ENCODE peak calls at places on chromosomes 2 and 18, in four cellular contexts. X is breast epithelium, W is astrocyte of the spinal cord, K is activated B cell treated with CpG ODN at 0.5 μM for 24 hours. Q is an unnamed sample.

GRCh38 chr2:218074031-218074430 is 5.0 kb downstream of the RUFY4 start:
- DNase-seq in X (no peak), W (no peak), K (no peak), Q (no peak)

GRCh38 chr2:10864888-10865551 is 46.7 kb upstream of the KCNF1 start:
- DNase-seq in X (no peak), W (no peak), K (no peak), Q (no peak)

GRCh38 chr2:213723707-213724106 is 439.4 kb downstream of the SPAG16 start:
- DNase-seq in X (no peak), W (no peak), K (no peak), Q (no peak)

GRCh38 chr2:153476491-153477095 is 2.0 kb downstream of the RPRM start:
- DNase-seq in X (no peak), W (no peak), K (no peak), Q (no peak)

GRCh38 chr18:41545091-41545888 is 409.7 kb upstream of the PIK3C3 start:
- DNase-seq in X (no peak), W (no peak), K (no peak), Q (no peak)

GRCh38 chr2:189217546-189217945 is 38.0 kb upstream of the COL5A2 start:
- DNase-seq in X (no peak), W (peak), K (no peak), Q (no peak)

GRCh38 chr2:47031909-47032668 is 116.5 kb upstream of the MCFD2 start:
- DNase-seq in X (no peak), W (no peak), K (no peak), Q (no peak)

GRCh38 chr18:23281626-23282436 is 146.5 kb downstream of the CABLES1 start:
- DNase-seq in X (peak), W (peak), K (no peak), Q (no peak)

GRCh38 chr2:102806250-102806837 is 44.5 kb downstream of the TMEM182 start:
- DNase-seq in X (peak), W (peak), K (no peak), Q (peak)

GRCh38 chr2:28469304-28469703 is 26.6 kb upstream of the PLB1 start:
- DNase-seq in X (no peak), W (no peak), K (no peak), Q (no peak)

GRCh38 chr2:24048662-24049484 is 668 bp upstream of the FKBP1B start:
- DNase-seq in X (no peak), W (no peak), K (no peak), Q (no peak)

GRCh38 chr2:55585451-55586079 is 31.9 kb downstream of the PPP4R3B start:
- DNase-seq in X (no peak), W (peak), K (no peak), Q (no peak)

GRCh38 chr2:119760876-119761275 is 1.2 kb downstream of the PTPN4 start:
- DNase-seq in X (no peak), W (peak), K (no peak), Q (no peak)

GRCh38 chr18:49022311-49023280 is 71.8 kb upstream of the SMAD7 start:
- DNase-seq in X (peak), W (no peak), K (no peak), Q (no peak)

GRCh38 chr2:122480381-122481243 is 725.2 kb downstream of the TSN start:
- DNase-seq in X (no peak), W (no peak), K (no peak), Q (no peak)

GRCh38 chr2:234412726-234413125 is 84.2 kb downstream of the ARL4C start:
- DNase-seq in X (no peak), W (no peak), K (no peak), Q (no peak)

GRCh38 chr2:71856709-71857525 is 290.7 kb downstream of the CYP26B1 start:
- DNase-seq in X (no peak), W (no peak), K (no peak), Q (no peak)

GRCh38 chr2:20094955-20095354 is 43.5 kb upstream of the LAPTM4A start:
- DNase-seq in X (no peak), W (no peak), K (no peak), Q (no peak)

GRCh38 chr2:2992622-2993021 is 385.0 kb downstream of the EIPR1 start:
- DNase-seq in X (no peak), W (no peak), K (no peak), Q (no peak)

GRCh38 chr2:159855153-159856140 is 57.4 kb upstream of the CD302 start:
- DNase-seq in X (no peak), W (peak), K (no peak), Q (no peak)

GRCh38 chr2:218567797-218568189 is 358 bp downstream of the USP37 start:
- DNase-seq in X (no peak), W (no peak), K (no peak), Q (no peak)

GRCh38 chr18:3594760-3595241 is 144.8 kb downstream of the TGIF1 start:
- DNase-seq in X (peak), W (peak), K (no peak), Q (no peak)

GRCh38 chr18:35032113-35032512 is 9.1 kb upstream of the MAPRE2 start:
- DNase-seq in X (no peak), W (no peak), K (no peak), Q (no peak)

GRCh38 chr2:26786207-26787023 is 559 bp downstream of the CENPA start:
- DNase-seq in X (no peak), W (no peak), K (no peak), Q (no peak)

GRCh38 chr2:85002534-85002933 is 31.6 kb downstream of the KCMF1 start:
- DNase-seq in X (no peak), W (no peak), K (no peak), Q (no peak)

GRCh38 chr2:241769819-241770184 is 6.8 kb upstream of the GAL3ST2 start:
- DNase-seq in X (peak), W (no peak), K (no peak), Q (peak)

GRCh38 chr2:128921740-128922139 is 603.1 kb upstream of the HS6ST1 start:
- DNase-seq in X (no peak), W (no peak), K (no peak), Q (no peak)

GRCh38 chr2:231531408-231532188 is 1.4 kb upstream of the NMUR1 start:
- DNase-seq in X (no peak), W (no peak), K (no peak), Q (no peak)

GRCh38 chr2:47561906-47562305 is 158.9 kb downstream of the MSH2 start:
- DNase-seq in X (no peak), W (no peak), K (no peak), Q (no peak)

GRCh38 chr2:235607541-235608199 is 113.8 kb downstream of the AGAP1 start:
- DNase-seq in X (no peak), W (peak), K (no peak), Q (no peak)

GRCh38 chr18:54357660-54358494 is at the start of the genes C18orf54 and STARD6:
- DNase-seq in X (peak), W (peak), K (peak), Q (peak)
- TF ChIP-seq CTCF in X (no peak), W (peak), K (no peak), Q (peak)

GRCh38 chr2:77746780-77747179 is 224.6 kb upstream of the LRRTM4 start:
- DNase-seq in X (no peak), W (no peak), K (no peak), Q (no peak)
- TF ChIP-seq CTCF in X (no peak), W (no peak), K (no peak), Q (no peak)

GRCh38 chr2:183204397-183204796 is 80.2 kb downstream of the NUP35 start:
- DNase-seq in X (no peak), W (no peak), K (no peak), Q (no peak)
- TF ChIP-seq CTCF in X (no peak), W (no peak), K (no peak), Q (no peak)

GRCh38 chr2:98470851-98471255 is 26.2 kb downstream of the INPP4A start:
- DNase-seq in X (no peak), W (no peak), K (no peak), Q (no peak)
- TF ChIP-seq CTCF in X (no peak), W (no peak), K (no peak), Q (no peak)

GRCh38 chr18:25674183-25674582 is 322.2 kb upstream of the ZNF521 start:
- DNase-seq in X (no peak), W (no peak), K (no peak), Q (no peak)

GRCh38 chr18:25675123-25675850 is 323.3 kb upstream of the ZNF521 start:
- DNase-seq in X (no peak), W (no peak), K (no peak), Q (no peak)

GRCh38 chr18:25678226-25678625 is 326.3 kb upstream of the ZNF521 start:
- DNase-seq in X (no peak), W (no peak), K (no peak), Q (no peak)

GRCh38 chr18:25669741-25670140 is 317.8 kb upstream of the ZNF521 start:
- DNase-seq in X (no peak), W (no peak), K (no peak), Q (no peak)

GRCh38 chr18:25672490-25672889 is 320.5 kb upstream of the ZNF521 start:
- DNase-seq in X (no peak), W (no peak), K (no peak), Q (no peak)
- TF ChIP-seq CTCF in X (no peak), W (no peak), K (no peak), Q (no peak)

GRCh38 chr2:216780843-216781242 is 79.0 kb downstream of the TNP1 start:
- DNase-seq in X (no peak), W (no peak), K (no peak), Q (no peak)

GRCh38 chr2:216774620-216775019 is 79.3 kb upstream of the IGFBP5 start:
- DNase-seq in X (no peak), W (peak), K (no peak), Q (no peak)

GRCh38 chr2:216776076-216776726 is 80.9 kb upstream of the IGFBP5 start:
- DNase-seq in X (no peak), W (no peak), K (no peak), Q (no peak)

GRCh38 chr2:216775043-216775453 is 79.7 kb upstream of the IGFBP5 start:
- DNase-seq in X (no peak), W (peak), K (no peak), Q (no peak)

DNA sequence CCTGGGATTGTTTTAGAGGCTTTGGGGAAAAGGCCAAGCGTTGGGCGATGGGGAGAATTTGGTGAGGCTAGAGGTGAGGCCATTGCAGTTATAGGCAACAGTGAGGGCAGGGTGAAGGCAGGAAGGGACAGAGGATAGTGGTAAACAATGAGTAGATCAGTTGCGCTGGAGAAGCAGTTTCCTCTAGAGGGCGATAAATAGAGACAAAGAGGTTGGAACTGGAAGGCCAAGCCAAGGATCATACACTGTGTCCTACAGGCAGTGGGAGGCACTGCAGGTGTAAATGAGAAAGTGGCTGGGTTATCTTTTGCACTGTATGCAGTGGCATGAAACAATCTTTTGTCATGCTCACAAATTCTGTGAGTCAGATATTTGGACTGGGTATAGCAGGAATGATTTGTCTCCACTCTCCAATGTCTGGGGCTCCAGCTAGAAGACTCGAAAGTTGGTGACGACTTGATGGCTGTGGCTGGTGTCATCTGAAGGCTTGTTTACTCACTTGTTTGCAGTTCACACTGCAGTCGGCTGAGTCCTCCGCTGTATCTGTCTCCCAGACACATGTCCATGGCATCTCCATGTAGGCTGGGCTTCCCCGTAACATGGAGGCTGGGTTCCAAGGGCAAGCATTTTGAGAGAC is 82.1 kb downstream of the TNP1 start:
- DNase-seq in X (no peak), W (peak), K (no peak), Q (no peak)
- TF ChIP-seq CTCF in X (peak), W (peak), K (no peak), Q (peak)

DNA sequence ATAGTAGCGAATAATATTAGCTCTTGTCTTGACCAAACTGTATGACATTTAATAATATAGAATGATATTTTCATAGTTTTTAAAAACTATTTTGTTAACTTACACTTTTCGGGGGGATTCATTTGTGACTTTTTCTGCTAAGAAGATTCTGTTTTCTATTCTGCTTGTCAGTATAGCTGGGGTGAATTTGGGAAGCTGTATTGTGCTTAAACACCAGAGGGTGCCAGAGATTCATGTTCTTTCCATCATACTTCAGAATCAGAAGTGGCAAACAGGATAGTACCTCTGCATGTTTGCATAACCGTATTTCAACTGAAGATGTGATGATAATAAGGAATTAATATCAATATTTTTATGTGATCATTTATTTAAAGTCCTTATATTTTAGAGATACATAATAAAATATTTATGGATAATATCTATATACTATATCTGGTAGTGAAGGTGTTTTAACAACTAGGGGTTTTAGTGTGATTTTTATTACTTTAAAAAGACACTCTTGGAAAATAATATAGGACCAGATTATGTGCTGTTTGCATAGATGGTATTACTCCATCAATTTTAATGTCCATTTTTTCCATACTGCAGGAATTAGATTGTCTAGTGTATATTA is 81.0 kb downstream of the TAF4B start:
- DNase-seq in X (peak), W (peak), K (no peak), Q (peak)
- TF ChIP-seq CTCF in X (peak), W (peak), K (no peak), Q (peak)

GRCh38 chr2:171416009-171416926 is 17.5 kb downstream of the METTL8 start:
- DNase-seq in X (peak), W (peak), K (peak), Q (peak)
- TF ChIP-seq CTCF in X (peak), W (peak), K (peak), Q (peak)

Q was measured in D721Med.